ENCODE peak calls at places on chromosomes 16 and 17, in eight cellular contexts. J is gastrocnemius medialis, T is right cardiac atrium, L is upper lobe of right lung, G is esophagus squamous epithelium, N is uterus, O is H9, Q is HCT116. M is an unnamed sample. For H3K4me1 and H3K27me3, the result is how much of the 10 kb centered on the place peaks cover.

GRCh38 chr16:21982108-21982507 is 18.8 kb downstream of the PDZD9 start:
- DNase-seq in L (no peak), O (no peak), Q (no peak), G (no peak), J (no peak), T (no peak), N (no peak), M (no peak)

GRCh38 chr17:21283482-21284318 is 811 bp upstream of the MAP2K3 start:
- DNase-seq in O (no peak), N (no peak), G (no peak), J (peak), T (peak), L (no peak), Q (peak), M (no peak)

GRCh38 chr17:59328534-59329095 is 2.8 kb upstream of the YPEL2 start:
- DNase-seq in G (no peak), J (no peak), N (no peak), Q (no peak), O (no peak), L (no peak), T (no peak), M (no peak)

GRCh38 chr16:81469710-81470481 is 25.3 kb downstream of the CMIP start:
- DNase-seq in J (no peak), G (no peak), O (no peak), L (no peak), N (no peak), T (peak), Q (no peak), M (peak)

GRCh38 chr17:27439342-27439741 is 16.9 kb upstream of the KSR1 start:
- DNase-seq in N (no peak), T (no peak), G (no peak), O (no peak), Q (no peak), J (no peak), L (peak), M (no peak)

GRCh38 chr17:37177234-37177633 is 198.6 kb upstream of the C17orf78 start:
- DNase-seq in L (no peak), T (no peak), J (no peak), O (no peak), Q (no peak), N (no peak), G (no peak), M (no peak)

GRCh38 chr16:24253192-24253591 is 2.9 kb upstream of the CACNG3 start:
- DNase-seq in T (peak), Q (peak), G (no peak), J (no peak), O (peak), L (no peak), N (no peak), M (no peak)

GRCh38 chr17:81142301-81143199 is 22.8 kb upstream of the PVALEF start:
- DNase-seq in G (no peak), T (peak), L (peak), J (peak), O (peak), N (peak), Q (peak), M (peak)

GRCh38 chr16:86432691-86433090 is 77.6 kb upstream of the FOXF1 start:
- DNase-seq in J (no peak), N (no peak), G (no peak), Q (no peak), L (no peak), O (no peak), T (no peak), M (no peak)

GRCh38 chr16:48911700-48912099 is 301.7 kb upstream of the N4BP1 start:
- DNase-seq in O (no peak), L (no peak), Q (peak), T (no peak), G (no peak), N (no peak), J (no peak), M (no peak)

GRCh38 chr17:56661906-56662305 is 68.4 kb downstream of the NOG start:
- DNase-seq in N (no peak), Q (peak), G (no peak), J (no peak), L (no peak), O (no peak), T (no peak), M (no peak)

GRCh38 chr17:64133546-64134215 is 3.7 kb upstream of the ERN1 start:
- DNase-seq in O (peak), L (no peak), J (no peak), T (no peak), N (peak), G (no peak), Q (peak), M (no peak)

DNA sequence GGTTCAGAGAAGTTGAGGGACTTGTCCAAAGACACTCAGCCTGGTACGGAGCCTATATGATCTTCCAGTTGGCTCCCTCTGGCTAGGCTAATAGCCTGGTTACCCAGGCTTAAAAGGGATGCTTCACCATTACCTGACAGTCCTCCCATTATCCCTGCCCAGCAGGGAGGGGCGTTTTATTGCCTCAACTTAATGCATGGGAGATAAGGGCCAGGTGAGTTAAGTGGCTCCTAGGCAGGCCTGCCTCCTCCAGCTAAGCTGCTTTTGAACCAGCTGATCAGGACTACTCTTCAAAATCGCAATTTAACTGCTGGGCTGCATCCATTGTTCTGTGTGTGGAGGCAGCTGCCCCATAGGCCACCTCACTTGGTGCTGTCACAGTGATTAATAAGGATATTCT is 27.9 kb downstream of the SMPD3 start:
- DNase-seq in N (no peak), O (no peak), L (no peak), Q (no peak), G (no peak), T (no peak), J (no peak), M (no peak)
- H3K4me1 ChIP-seq in N (under half), O (under half), L (under half), Q (under half), G (under half), T (under half), J (under half), M (under half)

GRCh38 chr17:49229076-49229804 is 1.3 kb downstream of the PHOSPHO1 start:
- DNase-seq in T (no peak), N (no peak), Q (no peak), G (no peak), O (no peak), L (no peak), J (no peak), M (no peak)
- H3K27me3 ChIP-seq in T (under half), N (under half), Q (under half), G (under half), O (under half), L (under half), J (under half), M (under half)

DNA sequence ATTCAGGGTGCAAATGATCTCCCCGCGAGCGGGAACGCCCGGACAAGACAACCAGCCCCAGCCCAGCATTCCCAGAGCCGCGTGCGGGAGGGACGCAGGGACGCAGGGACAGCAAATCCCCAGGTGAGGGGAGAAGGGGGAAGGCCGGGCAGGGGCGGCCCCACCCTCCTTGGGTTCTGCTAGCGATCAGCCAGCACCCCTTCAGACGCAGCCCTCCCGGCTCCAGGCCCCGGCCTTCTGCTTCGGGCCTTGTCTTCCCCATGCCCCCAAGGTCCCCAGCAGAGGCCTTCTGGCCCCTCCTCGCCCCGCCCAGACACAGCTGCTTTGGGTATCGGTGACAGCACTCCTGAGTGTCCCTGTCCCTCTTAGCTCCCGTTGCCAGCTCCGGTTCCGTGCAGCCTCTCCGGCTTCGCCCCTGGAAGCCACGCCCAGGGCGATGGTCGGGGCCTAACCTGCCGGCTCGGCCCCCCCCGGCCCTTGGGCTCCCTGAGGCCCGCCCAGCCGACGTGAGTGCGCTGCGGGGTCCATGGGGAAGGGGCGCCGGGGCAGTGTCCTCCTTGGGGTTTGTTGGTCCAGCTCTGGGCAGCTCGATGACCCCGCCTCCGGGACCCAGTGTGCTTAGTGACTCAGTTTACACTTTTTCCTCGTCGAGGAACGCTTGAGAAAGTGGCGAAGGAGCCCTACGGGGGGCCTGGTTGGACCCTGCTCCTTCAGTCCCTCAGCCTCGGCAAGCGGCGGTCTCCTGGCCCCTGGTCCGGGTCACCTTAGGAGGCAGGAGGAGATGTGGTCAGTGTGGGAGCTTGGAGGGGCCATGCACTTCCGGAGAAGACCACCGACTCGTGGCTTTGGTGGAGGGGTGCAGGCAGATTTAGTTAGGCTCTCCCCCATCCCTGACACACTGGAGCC is 50.5 kb upstream of the AMZ2 start:
- DNase-seq in J (no peak), L (no peak), T (peak), N (no peak), G (no peak), Q (no peak), O (peak), M (peak)
- H3K4me1 ChIP-seq in J (under half), L (under half), T (under half), N (under half), G (under half), Q (under half), O (under half), M (half or more)

DNA sequence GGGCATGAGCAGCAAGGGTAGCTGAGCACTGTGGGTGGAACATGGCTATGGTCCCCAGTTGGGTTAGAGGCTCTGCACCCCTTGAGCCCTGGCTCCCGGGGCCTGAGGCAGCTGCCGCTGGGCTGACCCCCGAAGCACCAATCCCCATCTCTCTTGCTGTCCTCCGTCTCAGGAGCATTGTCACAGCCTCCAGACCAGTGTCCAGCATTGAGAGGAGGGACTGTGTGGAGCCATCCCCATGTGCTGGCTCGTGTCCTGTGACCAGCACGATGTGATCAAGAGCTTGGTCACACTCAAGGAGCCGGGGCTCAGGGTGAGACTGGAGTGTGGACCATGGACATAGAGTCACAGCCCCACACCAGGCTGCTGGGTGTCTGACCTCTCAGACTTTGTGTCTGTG is 2.9 kb downstream of the SMTNL2 start:
- DNase-seq in Q (no peak), O (no peak), G (no peak), J (peak), T (no peak), N (no peak), L (peak), M (no peak)
- H3K27me3 ChIP-seq in Q (under half), O (under half), G (under half), J (under half), T (under half), N (under half), L (under half), M (under half)

GRCh38 chr16:84712138-84712671 is 12.4 kb downstream of the USP10 start:
- DNase-seq in O (no peak), G (no peak), J (no peak), L (no peak), Q (no peak), T (no peak), N (no peak), M (no peak)

GRCh38 chr16:84709609-84710008 is 9.8 kb downstream of the USP10 start:
- DNase-seq in G (no peak), O (no peak), T (no peak), N (no peak), L (no peak), J (no peak), Q (no peak), M (no peak)

GRCh38 chr16:84712801-84713775 is 13.3 kb downstream of the USP10 start:
- DNase-seq in J (no peak), L (no peak), N (no peak), O (no peak), G (no peak), T (no peak), Q (no peak), M (no peak)

GRCh38 chr16:84714028-84714427 is 14.2 kb downstream of the USP10 start:
- DNase-seq in Q (no peak), J (no peak), O (no peak), T (peak), N (no peak), G (no peak), L (no peak), M (no peak)

DNA sequence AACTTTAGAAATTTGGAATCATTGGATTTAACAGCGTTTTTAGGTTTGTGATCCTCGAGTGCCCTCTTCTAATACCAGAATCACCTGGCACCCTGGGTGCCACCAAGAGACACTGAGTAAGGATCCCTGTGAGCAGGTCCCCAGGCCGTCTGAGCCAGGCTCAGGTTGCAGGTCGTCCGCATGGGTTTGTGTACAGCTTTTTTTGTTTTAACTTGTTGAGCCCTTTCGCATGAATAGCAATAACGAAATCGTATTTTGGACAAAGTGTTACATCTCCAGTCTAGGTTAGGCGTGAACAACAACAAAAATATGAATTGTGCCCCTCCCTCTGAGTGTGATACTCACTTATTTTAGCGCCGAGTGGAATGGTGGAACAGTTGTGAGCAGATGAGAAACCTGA is 10.9 kb downstream of the USP10 start:
- DNase-seq in G (no peak), Q (no peak), T (no peak), L (no peak), N (no peak), J (no peak), O (no peak), M (no peak)
- H3K4me1 ChIP-seq in G (under half), Q (under half), T (under half), L (under half), N (under half), J (under half), O (under half), M (half or more)

GRCh38 chr16:67943256-67943618 is 683 bp downstream of the LCAT start:
- DNase-seq in O (no peak), Q (no peak), T (no peak), G (no peak), J (no peak), L (no peak), N (no peak), M (no peak)
- H3K27me3 ChIP-seq in O (under half), Q (under half), T (under half), G (under half), J (under half), L (under half), N (under half), M (under half)